ENCODE peak calls at places on chromosomes 13 and 19, in seven cellular contexts. One of them, this sample, is unnamed.
A peak's percentile ranks its signal among the peaks of the same experiment; 100 is the strongest.

GRCh38 chr13:75691183-75691582 is 55.1 kb downstream of the LMO7 start:
- DNase-seq in lung: no peak
- DNase-seq in pancreas: no peak
- DNase-seq in uterus: no peak
- DNase-seq in left ventricle myocardium inferior: no peak
- DNase-seq in naive thymus-derived CD4-positive, alpha-beta T cell: no peak
- DNase-seq in hepatocyte: no peak
- DNase-seq in this sample: no peak

GRCh38 chr13:95553614-95554385 is 1.3 kb downstream of the CLDN10 start:
- DNase-seq in lung: no peak
- DNase-seq in pancreas: peak; percentile 71
- DNase-seq in uterus: no peak
- DNase-seq in left ventricle myocardium inferior: no peak
- DNase-seq in naive thymus-derived CD4-positive, alpha-beta T cell: no peak
- DNase-seq in hepatocyte: no peak
- DNase-seq in this sample: no peak

GRCh38 chr19:45667620-45668341 is at the start of gene GIPR:
- DNase-seq in lung: peak; percentile 63
- DNase-seq in pancreas: peak; percentile 59
- DNase-seq in uterus: no peak
- DNase-seq in left ventricle myocardium inferior: peak; percentile 57
- DNase-seq in naive thymus-derived CD4-positive, alpha-beta T cell: no peak
- DNase-seq in hepatocyte: peak; percentile 81
- DNase-seq in this sample: no peak

GRCh38 chr13:67278230-67278629 is 48.1 kb upstream of the PCDH9 start:
- DNase-seq in lung: no peak
- DNase-seq in pancreas: no peak
- DNase-seq in uterus: no peak
- DNase-seq in left ventricle myocardium inferior: no peak
- DNase-seq in naive thymus-derived CD4-positive, alpha-beta T cell: no peak
- DNase-seq in hepatocyte: no peak
- DNase-seq in this sample: no peak

GRCh38 chr13:105442941-105443340 is 1092.5 kb downstream of the EFNB2 start:
- DNase-seq in lung: no peak
- DNase-seq in pancreas: no peak
- DNase-seq in uterus: no peak
- DNase-seq in left ventricle myocardium inferior: no peak
- DNase-seq in naive thymus-derived CD4-positive, alpha-beta T cell: no peak
- DNase-seq in hepatocyte: peak; percentile 72
- DNase-seq in this sample: no peak

GRCh38 chr19:33811736-33812387 is 15.2 kb downstream of the KCTD15 start:
- DNase-seq in lung: no peak
- DNase-seq in pancreas: no peak
- DNase-seq in uterus: no peak
- DNase-seq in left ventricle myocardium inferior: no peak
- DNase-seq in naive thymus-derived CD4-positive, alpha-beta T cell: no peak
- DNase-seq in hepatocyte: no peak
- DNase-seq in this sample: no peak

GRCh38 chr19:14432817-14433453 is at the start of gene PKN1:
- DNase-seq in lung: no peak
- DNase-seq in pancreas: peak; percentile 49
- DNase-seq in uterus: peak; percentile 66
- DNase-seq in left ventricle myocardium inferior: peak; percentile 76
- DNase-seq in naive thymus-derived CD4-positive, alpha-beta T cell: peak; percentile 10
- DNase-seq in hepatocyte: peak; percentile 84
- DNase-seq in this sample: no peak

GRCh38 chr13:85661639-85662038 is 137.6 kb downstream of the SLITRK6 start:
- DNase-seq in lung: no peak
- DNase-seq in pancreas: no peak
- DNase-seq in uterus: no peak
- DNase-seq in left ventricle myocardium inferior: no peak
- DNase-seq in naive thymus-derived CD4-positive, alpha-beta T cell: no peak
- DNase-seq in hepatocyte: no peak
- DNase-seq in this sample: no peak

GRCh38 chr19:7916137-7916907 is 1.7 kb downstream of the TGFBR3L start:
- DNase-seq in lung: no peak
- DNase-seq in pancreas: peak; percentile 3
- DNase-seq in uterus: no peak
- DNase-seq in left ventricle myocardium inferior: no peak
- DNase-seq in naive thymus-derived CD4-positive, alpha-beta T cell: peak; percentile 50
- DNase-seq in hepatocyte: peak; percentile 67
- DNase-seq in this sample: no peak

GRCh38 chr13:51608857-51609406 is 24.7 kb downstream of the WDFY2 start:
- DNase-seq in lung: no peak
- DNase-seq in pancreas: no peak
- DNase-seq in uterus: no peak
- DNase-seq in left ventricle myocardium inferior: no peak
- DNase-seq in naive thymus-derived CD4-positive, alpha-beta T cell: no peak
- DNase-seq in hepatocyte: no peak
- DNase-seq in this sample: no peak

GRCh38 chr13:88005188-88005587 is 334.0 kb downstream of the SLITRK5 start:
- DNase-seq in lung: no peak
- DNase-seq in pancreas: no peak
- DNase-seq in uterus: no peak
- DNase-seq in left ventricle myocardium inferior: no peak
- DNase-seq in naive thymus-derived CD4-positive, alpha-beta T cell: peak; percentile 2
- DNase-seq in hepatocyte: no peak
- DNase-seq in this sample: no peak

GRCh38 chr13:43684947-43685725 is 101.6 kb downstream of the ENOX1 start:
- DNase-seq in lung: no peak
- DNase-seq in pancreas: no peak
- DNase-seq in uterus: no peak
- DNase-seq in left ventricle myocardium inferior: no peak
- DNase-seq in naive thymus-derived CD4-positive, alpha-beta T cell: no peak
- DNase-seq in hepatocyte: no peak
- DNase-seq in this sample: no peak

GRCh38 chr19:5713228-5713627 is 6.7 kb downstream of the LONP1 start:
- DNase-seq in lung: no peak
- DNase-seq in pancreas: no peak
- DNase-seq in uterus: no peak
- DNase-seq in left ventricle myocardium inferior: no peak
- DNase-seq in naive thymus-derived CD4-positive, alpha-beta T cell: no peak
- DNase-seq in hepatocyte: no peak
- DNase-seq in this sample: no peak

GRCh38 chr19:4390017-4390861 is 10.1 kb downstream of the SH3GL1 start:
- DNase-seq in lung: no peak
- DNase-seq in pancreas: peak; percentile 9
- DNase-seq in uterus: no peak
- DNase-seq in left ventricle myocardium inferior: peak; percentile 55
- DNase-seq in naive thymus-derived CD4-positive, alpha-beta T cell: no peak
- DNase-seq in hepatocyte: peak; percentile 53
- DNase-seq in this sample: no peak

GRCh38 chr19:39834287-39834841 is 402 bp upstream of the DYRK1B start:
- DNase-seq in lung: no peak
- DNase-seq in pancreas: no peak
- DNase-seq in uterus: no peak
- DNase-seq in left ventricle myocardium inferior: no peak
- DNase-seq in naive thymus-derived CD4-positive, alpha-beta T cell: no peak
- DNase-seq in hepatocyte: no peak
- DNase-seq in this sample: no peak

DNA sequence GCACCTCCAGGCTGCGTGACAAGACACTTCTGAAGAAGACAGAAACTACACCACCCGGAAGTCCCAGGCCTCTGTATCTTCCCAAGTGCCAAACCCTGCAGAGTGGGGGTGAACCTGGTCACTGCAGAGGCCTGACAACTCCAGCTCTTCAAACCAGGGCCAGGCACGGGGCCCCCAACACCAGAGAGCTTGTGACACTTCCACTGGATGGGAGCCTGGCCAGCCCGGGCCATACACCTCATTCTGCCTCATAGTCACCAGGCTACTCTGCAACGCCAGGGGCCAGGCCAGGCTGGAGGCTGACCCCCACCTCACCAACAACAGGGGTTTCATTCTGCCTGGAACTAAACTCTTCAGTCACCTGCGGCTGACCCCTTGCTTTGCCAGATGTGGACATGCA is 23.1 kb downstream of the TUBA3C start:
- DNase-seq in lung: no peak
- DNase-seq in pancreas: no peak
- DNase-seq in uterus: no peak
- DNase-seq in left ventricle myocardium inferior: no peak
- DNase-seq in naive thymus-derived CD4-positive, alpha-beta T cell: no peak
- DNase-seq in hepatocyte: no peak
- DNase-seq in this sample: no peak
- H3K9me3 ChIP-seq in lung: peaks cover 8% of the 10 kb centered on the region
- H3K9me3 ChIP-seq in pancreas: no peaks in the 10 kb centered on the region
- H3K9me3 ChIP-seq in uterus: no peaks in the 10 kb centered on the region
- H3K9me3 ChIP-seq in left ventricle myocardium inferior: peaks cover 16% of the 10 kb centered on the region
- H3K9me3 ChIP-seq in naive thymus-derived CD4-positive, alpha-beta T cell: no peaks in the 10 kb centered on the region
- H3K9me3 ChIP-seq in hepatocyte: no peaks in the 10 kb centered on the region
- H3K9me3 ChIP-seq in this sample: no peaks in the 10 kb centered on the region

GRCh38 chr19:23054456-23054855 is 51.5 kb upstream of the ZNF728 start:
- DNase-seq in lung: no peak
- DNase-seq in pancreas: no peak
- DNase-seq in uterus: no peak
- DNase-seq in left ventricle myocardium inferior: no peak
- DNase-seq in naive thymus-derived CD4-positive, alpha-beta T cell: no peak
- DNase-seq in hepatocyte: no peak
- DNase-seq in this sample: no peak
- H3K9me3 ChIP-seq in lung: peaks cover 3% of the 10 kb centered on the region
- H3K9me3 ChIP-seq in pancreas: no peaks in the 10 kb centered on the region
- H3K9me3 ChIP-seq in uterus: no peaks in the 10 kb centered on the region
- H3K9me3 ChIP-seq in left ventricle myocardium inferior: no peaks in the 10 kb centered on the region
- H3K9me3 ChIP-seq in naive thymus-derived CD4-positive, alpha-beta T cell: no peaks in the 10 kb centered on the region
- H3K9me3 ChIP-seq in hepatocyte: no peaks in the 10 kb centered on the region
- H3K9me3 ChIP-seq in this sample: no peaks in the 10 kb centered on the region

GRCh38 chr19:27776524-27776923 is 1436.4 kb downstream of the UQCRFS1 start:
- DNase-seq in lung: no peak
- DNase-seq in pancreas: no peak
- DNase-seq in uterus: no peak
- DNase-seq in left ventricle myocardium inferior: no peak
- DNase-seq in naive thymus-derived CD4-positive, alpha-beta T cell: no peak
- DNase-seq in hepatocyte: no peak
- DNase-seq in this sample: no peak

GRCh38 chr19:27777242-27777641 is 1435.7 kb downstream of the UQCRFS1 start:
- DNase-seq in lung: no peak
- DNase-seq in pancreas: no peak
- DNase-seq in uterus: no peak
- DNase-seq in left ventricle myocardium inferior: no peak
- DNase-seq in naive thymus-derived CD4-positive, alpha-beta T cell: no peak
- DNase-seq in hepatocyte: no peak
- DNase-seq in this sample: no peak

GRCh38 chr19:27777726-27778125 is 1435.2 kb downstream of the UQCRFS1 start:
- DNase-seq in lung: no peak
- DNase-seq in pancreas: no peak
- DNase-seq in uterus: no peak
- DNase-seq in left ventricle myocardium inferior: no peak
- DNase-seq in naive thymus-derived CD4-positive, alpha-beta T cell: no peak
- DNase-seq in hepatocyte: no peak
- DNase-seq in this sample: no peak

GRCh38 chr19:27779953-27780352 is 1433.0 kb downstream of the UQCRFS1 start:
- DNase-seq in lung: no peak
- DNase-seq in pancreas: no peak
- DNase-seq in uterus: no peak
- DNase-seq in left ventricle myocardium inferior: no peak
- DNase-seq in naive thymus-derived CD4-positive, alpha-beta T cell: no peak
- DNase-seq in hepatocyte: no peak
- DNase-seq in this sample: no peak

DNA sequence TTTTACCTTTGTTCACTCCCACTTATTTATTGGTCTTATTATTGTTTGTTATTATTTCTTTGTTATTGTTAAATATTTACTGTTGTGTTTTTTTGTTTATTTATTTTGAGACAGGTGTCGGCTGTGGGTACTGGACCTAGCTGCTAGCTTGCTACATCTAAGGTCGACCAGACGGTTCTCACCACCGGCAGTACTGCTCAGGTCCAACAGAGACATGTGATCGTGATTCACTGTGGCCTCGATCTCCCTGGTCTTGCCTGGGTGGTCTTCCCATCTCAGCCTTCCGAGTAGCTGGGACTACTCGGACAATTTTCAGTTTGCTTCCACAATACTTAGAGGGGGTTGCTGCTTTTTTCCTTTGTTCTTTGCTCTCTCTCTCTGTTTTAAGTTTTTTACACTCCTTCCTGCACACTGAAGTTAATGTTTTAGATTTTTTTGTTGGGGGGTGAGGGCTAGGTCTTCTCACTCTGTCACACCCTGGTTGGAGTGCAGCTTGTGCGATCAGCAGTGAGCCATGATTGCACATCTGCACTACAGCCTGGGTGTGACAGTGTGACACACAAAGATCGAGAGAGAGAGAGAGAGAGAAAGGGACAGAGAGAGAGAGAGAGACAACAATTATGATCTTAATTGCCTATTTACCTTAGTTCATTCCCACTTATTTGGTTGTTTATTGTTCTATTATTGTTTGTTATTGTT is 1432.4 kb downstream of the UQCRFS1 start:
- DNase-seq in lung: no peak
- DNase-seq in pancreas: no peak
- DNase-seq in uterus: no peak
- DNase-seq in left ventricle myocardium inferior: no peak
- DNase-seq in naive thymus-derived CD4-positive, alpha-beta T cell: no peak
- DNase-seq in hepatocyte: no peak
- DNase-seq in this sample: no peak
- H3K9me3 ChIP-seq in lung: peaks cover 15% of the 10 kb centered on the region
- H3K9me3 ChIP-seq in pancreas: no peaks in the 10 kb centered on the region
- H3K9me3 ChIP-seq in uterus: no peaks in the 10 kb centered on the region
- H3K9me3 ChIP-seq in left ventricle myocardium inferior: no peaks in the 10 kb centered on the region
- H3K9me3 ChIP-seq in naive thymus-derived CD4-positive, alpha-beta T cell: no peaks in the 10 kb centered on the region
- H3K9me3 ChIP-seq in hepatocyte: peaks cover 4% of the 10 kb centered on the region
- H3K9me3 ChIP-seq in this sample: no peaks in the 10 kb centered on the region

DNA sequence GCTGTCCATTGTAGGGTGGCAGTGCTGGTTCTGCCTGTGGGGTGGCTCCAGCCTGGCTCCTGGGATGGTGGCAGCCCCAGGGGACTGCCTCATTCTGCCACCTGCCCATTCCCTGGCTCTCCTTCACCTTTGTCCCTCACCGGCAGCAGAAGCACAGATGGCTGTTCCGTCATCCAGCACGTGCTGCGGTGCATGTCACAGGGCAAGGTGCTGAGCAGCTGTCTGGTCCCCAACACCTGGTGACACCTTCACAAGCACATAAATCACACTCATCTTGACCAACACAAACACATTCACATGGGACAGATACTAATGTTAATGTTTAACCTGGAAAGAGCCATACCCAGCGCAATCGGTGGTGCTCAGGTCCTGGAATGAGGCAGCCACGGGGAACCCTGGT is 126.8 kb downstream of the UQCRFS1 start:
- DNase-seq in lung: no peak
- DNase-seq in pancreas: peak; percentile 45
- DNase-seq in uterus: no peak
- DNase-seq in left ventricle myocardium inferior: no peak
- DNase-seq in naive thymus-derived CD4-positive, alpha-beta T cell: no peak
- DNase-seq in hepatocyte: peak; percentile 73
- DNase-seq in this sample: no peak
- H3K9me3 ChIP-seq in lung: peaks cover 1% of the 10 kb centered on the region
- H3K9me3 ChIP-seq in pancreas: no peaks in the 10 kb centered on the region
- H3K9me3 ChIP-seq in uterus: no peaks in the 10 kb centered on the region
- H3K9me3 ChIP-seq in left ventricle myocardium inferior: no peaks in the 10 kb centered on the region
- H3K9me3 ChIP-seq in naive thymus-derived CD4-positive, alpha-beta T cell: no peaks in the 10 kb centered on the region
- H3K9me3 ChIP-seq in hepatocyte: no peaks in the 10 kb centered on the region
- H3K9me3 ChIP-seq in this sample: no peaks in the 10 kb centered on the region

GRCh38 chr19:37403403-37403802 is 32.5 kb downstream of the ZNF527 start:
- DNase-seq in lung: no peak
- DNase-seq in pancreas: no peak
- DNase-seq in uterus: no peak
- DNase-seq in left ventricle myocardium inferior: no peak
- DNase-seq in naive thymus-derived CD4-positive, alpha-beta T cell: no peak
- DNase-seq in hepatocyte: no peak
- DNase-seq in this sample: no peak
- H3K9me3 ChIP-seq in lung: peaks cover 35% of the 10 kb centered on the region
- H3K9me3 ChIP-seq in pancreas: no peaks in the 10 kb centered on the region
- H3K9me3 ChIP-seq in uterus: peaks cover 6% of the 10 kb centered on the region
- H3K9me3 ChIP-seq in left ventricle myocardium inferior: peaks cover 99% of the 10 kb centered on the region
- H3K9me3 ChIP-seq in naive thymus-derived CD4-positive, alpha-beta T cell: peaks cover 6% of the 10 kb centered on the region
- H3K9me3 ChIP-seq in hepatocyte: peaks cover 22% of the 10 kb centered on the region
- H3K9me3 ChIP-seq in this sample: no peaks in the 10 kb centered on the region